ENCODE peak calls at places on chromosomes 3 and 15, in eight cellular contexts. One of them, this sample, is unnamed.
A peak's percentile ranks its signal among the peaks of the same experiment; 100 is the strongest.

GRCh38 chr3:69855436-69856162 is 116.3 kb downstream of the MITF start:
- DNase-seq in brain microvascular endothelial cell: peak; percentile 82
- DNase-seq in ovary: no peak
- DNase-seq in stomach: no peak
- DNase-seq in BJ: no peak
- DNase-seq in left ventricle myocardium inferior: no peak
- DNase-seq in pancreas: no peak
- DNase-seq in psoas muscle: no peak
- DNase-seq in this sample: no peak

GRCh38 chr3:186141776-186142175 is 32.9 kb upstream of the ETV5 start:
- DNase-seq in pancreas: no peak
- DNase-seq in stomach: no peak
- DNase-seq in ovary: no peak
- DNase-seq in left ventricle myocardium inferior: no peak
- DNase-seq in BJ: no peak
- DNase-seq in psoas muscle: no peak
- DNase-seq in brain microvascular endothelial cell: no peak
- DNase-seq in this sample: no peak

GRCh38 chr3:172627057-172627809 is 83.6 kb downstream of the NCEH1 start:
- DNase-seq in pancreas: no peak
- DNase-seq in left ventricle myocardium inferior: no peak
- DNase-seq in BJ: no peak
- DNase-seq in brain microvascular endothelial cell: no peak
- DNase-seq in stomach: no peak
- DNase-seq in psoas muscle: no peak
- DNase-seq in ovary: no peak
- DNase-seq in this sample: no peak

GRCh38 chr3:95333826-95334225 is 1271.0 kb downstream of the NSUN3 start:
- DNase-seq in brain microvascular endothelial cell: peak; percentile 11
- DNase-seq in left ventricle myocardium inferior: no peak
- DNase-seq in BJ: no peak
- DNase-seq in ovary: no peak
- DNase-seq in stomach: no peak
- DNase-seq in pancreas: no peak
- DNase-seq in psoas muscle: no peak
- DNase-seq in this sample: no peak

GRCh38 chr3:39960515-39961403 is 151.3 kb downstream of the MYRIP start:
- DNase-seq in left ventricle myocardium inferior: no peak
- DNase-seq in ovary: no peak
- DNase-seq in psoas muscle: no peak
- DNase-seq in pancreas: no peak
- DNase-seq in BJ: peak; percentile 3
- DNase-seq in stomach: no peak
- DNase-seq in brain microvascular endothelial cell: no peak
- DNase-seq in this sample: no peak

GRCh38 chr3:111325160-111325707 is 216.8 kb upstream of the CD96 start:
- DNase-seq in BJ: no peak
- DNase-seq in left ventricle myocardium inferior: no peak
- DNase-seq in ovary: no peak
- DNase-seq in stomach: no peak
- DNase-seq in brain microvascular endothelial cell: no peak
- DNase-seq in psoas muscle: no peak
- DNase-seq in pancreas: no peak
- DNase-seq in this sample: no peak

GRCh38 chr3:172256101-172256687 is 192.1 kb downstream of the GHSR start:
- DNase-seq in brain microvascular endothelial cell: no peak
- DNase-seq in stomach: no peak
- DNase-seq in ovary: peak; percentile 70
- DNase-seq in left ventricle myocardium inferior: no peak
- DNase-seq in pancreas: peak; percentile 26
- DNase-seq in BJ: no peak
- DNase-seq in psoas muscle: peak; percentile 58
- DNase-seq in this sample: no peak

GRCh38 chr3:27728195-27729087 is 6.3 kb upstream of the EOMES start:
- DNase-seq in pancreas: no peak
- DNase-seq in stomach: no peak
- DNase-seq in left ventricle myocardium inferior: no peak
- DNase-seq in ovary: no peak
- DNase-seq in BJ: no peak
- DNase-seq in psoas muscle: no peak
- DNase-seq in brain microvascular endothelial cell: no peak
- DNase-seq in this sample: no peak

GRCh38 chr3:11120091-11120845 is 34.0 kb upstream of the HRH1 start:
- DNase-seq in brain microvascular endothelial cell: no peak
- DNase-seq in pancreas: no peak
- DNase-seq in BJ: no peak
- DNase-seq in stomach: no peak
- DNase-seq in psoas muscle: no peak
- DNase-seq in left ventricle myocardium inferior: no peak
- DNase-seq in ovary: no peak
- DNase-seq in this sample: no peak

GRCh38 chr3:31921833-31922232 is 59.2 kb downstream of the OSBPL10 start:
- DNase-seq in BJ: no peak
- DNase-seq in psoas muscle: no peak
- DNase-seq in pancreas: no peak
- DNase-seq in ovary: no peak
- DNase-seq in stomach: no peak
- DNase-seq in left ventricle myocardium inferior: no peak
- DNase-seq in brain microvascular endothelial cell: no peak
- DNase-seq in this sample: no peak

GRCh38 chr3:5054098-5054497 is 68.0 kb upstream of the ARL8B start:
- DNase-seq in left ventricle myocardium inferior: no peak
- DNase-seq in brain microvascular endothelial cell: no peak
- DNase-seq in ovary: no peak
- DNase-seq in pancreas: no peak
- DNase-seq in psoas muscle: no peak
- DNase-seq in BJ: no peak
- DNase-seq in stomach: no peak
- DNase-seq in this sample: no peak

GRCh38 chr3:127734754-127735473 is 62.2 kb downstream of the ABTB1 start:
- DNase-seq in psoas muscle: no peak
- DNase-seq in ovary: no peak
- DNase-seq in brain microvascular endothelial cell: peak; percentile 96
- DNase-seq in BJ: peak; percentile 94
- DNase-seq in left ventricle myocardium inferior: no peak
- DNase-seq in stomach: no peak
- DNase-seq in pancreas: no peak
- DNase-seq in this sample: no peak

GRCh38 chr15:49187537-49188245 is 17.6 kb downstream of the GALK2 start:
- DNase-seq in ovary: no peak
- DNase-seq in psoas muscle: no peak
- DNase-seq in pancreas: peak; percentile 23
- DNase-seq in BJ: no peak
- DNase-seq in brain microvascular endothelial cell: peak; percentile 13
- DNase-seq in left ventricle myocardium inferior: no peak
- DNase-seq in stomach: no peak
- DNase-seq in this sample: no peak

GRCh38 chr15:88484781-88485246 is 17.3 kb downstream of the MRPS11 start:
- DNase-seq in brain microvascular endothelial cell: no peak
- DNase-seq in stomach: no peak
- DNase-seq in ovary: no peak
- DNase-seq in left ventricle myocardium inferior: no peak
- DNase-seq in psoas muscle: no peak
- DNase-seq in pancreas: no peak
- DNase-seq in BJ: no peak
- DNase-seq in this sample: no peak

GRCh38 chr3:172356427-172356826 is 91.8 kb downstream of the GHSR start:
- DNase-seq in stomach: no peak
- DNase-seq in brain microvascular endothelial cell: no peak
- DNase-seq in left ventricle myocardium inferior: no peak
- DNase-seq in psoas muscle: no peak
- DNase-seq in ovary: no peak
- DNase-seq in pancreas: no peak
- DNase-seq in BJ: no peak
- DNase-seq in this sample: no peak

GRCh38 chr3:23748398-23749110 is 57.2 kb upstream of the UBE2E1 start:
- DNase-seq in BJ: no peak
- DNase-seq in brain microvascular endothelial cell: peak; percentile 43
- DNase-seq in left ventricle myocardium inferior: no peak
- DNase-seq in pancreas: no peak
- DNase-seq in stomach: no peak
- DNase-seq in psoas muscle: no peak
- DNase-seq in ovary: no peak
- DNase-seq in this sample: no peak

GRCh38 chr3:195154111-195154791 is 116.7 kb downstream of the XXYLT1 start:
- DNase-seq in stomach: no peak
- DNase-seq in pancreas: no peak
- DNase-seq in brain microvascular endothelial cell: peak; percentile 57
- DNase-seq in psoas muscle: no peak
- DNase-seq in BJ: peak; percentile 80
- DNase-seq in ovary: peak; percentile 56
- DNase-seq in left ventricle myocardium inferior: no peak
- DNase-seq in this sample: no peak

GRCh38 chr15:72907733-72908132 is 124.2 kb upstream of the ADPGK start:
- DNase-seq in ovary: peak; percentile 30
- DNase-seq in left ventricle myocardium inferior: peak; percentile 19
- DNase-seq in stomach: no peak
- DNase-seq in psoas muscle: no peak
- DNase-seq in pancreas: no peak
- DNase-seq in BJ: no peak
- DNase-seq in brain microvascular endothelial cell: no peak
- DNase-seq in this sample: no peak

GRCh38 chr3:102532901-102533300 is 98.1 kb downstream of the ZPLD1 start:
- DNase-seq in ovary: no peak
- DNase-seq in psoas muscle: no peak
- DNase-seq in pancreas: no peak
- DNase-seq in brain microvascular endothelial cell: peak; percentile 24
- DNase-seq in stomach: no peak
- DNase-seq in BJ: no peak
- DNase-seq in left ventricle myocardium inferior: no peak
- DNase-seq in this sample: no peak

GRCh38 chr3:150220041-150220440 is 188.1 kb upstream of the TSC22D2 start:
- DNase-seq in brain microvascular endothelial cell: no peak
- DNase-seq in BJ: no peak
- DNase-seq in psoas muscle: no peak
- DNase-seq in stomach: no peak
- DNase-seq in left ventricle myocardium inferior: no peak
- DNase-seq in pancreas: no peak
- DNase-seq in ovary: no peak
- DNase-seq in this sample: no peak

GRCh38 chr15:34754674-34755418 is at the start of gene GJD2:
- DNase-seq in psoas muscle: no peak
- DNase-seq in ovary: no peak
- DNase-seq in stomach: no peak
- DNase-seq in pancreas: peak; percentile 14
- DNase-seq in brain microvascular endothelial cell: no peak
- DNase-seq in BJ: no peak
- DNase-seq in left ventricle myocardium inferior: no peak
- DNase-seq in this sample: no peak

GRCh38 chr15:93719941-93720351 is 511.4 kb upstream of the MCTP2 start:
- DNase-seq in BJ: no peak
- DNase-seq in pancreas: no peak
- DNase-seq in psoas muscle: no peak
- DNase-seq in left ventricle myocardium inferior: no peak
- DNase-seq in brain microvascular endothelial cell: peak; percentile 54
- DNase-seq in stomach: no peak
- DNase-seq in ovary: no peak
- DNase-seq in this sample: no peak

GRCh38 chr3:61808526-61808925 is 247.2 kb downstream of the PTPRG start:
- DNase-seq in brain microvascular endothelial cell: no peak
- DNase-seq in ovary: peak; percentile 72
- DNase-seq in stomach: no peak
- DNase-seq in psoas muscle: no peak
- DNase-seq in BJ: no peak
- DNase-seq in pancreas: peak; percentile 18
- DNase-seq in left ventricle myocardium inferior: peak; percentile 67
- DNase-seq in this sample: no peak

DNA sequence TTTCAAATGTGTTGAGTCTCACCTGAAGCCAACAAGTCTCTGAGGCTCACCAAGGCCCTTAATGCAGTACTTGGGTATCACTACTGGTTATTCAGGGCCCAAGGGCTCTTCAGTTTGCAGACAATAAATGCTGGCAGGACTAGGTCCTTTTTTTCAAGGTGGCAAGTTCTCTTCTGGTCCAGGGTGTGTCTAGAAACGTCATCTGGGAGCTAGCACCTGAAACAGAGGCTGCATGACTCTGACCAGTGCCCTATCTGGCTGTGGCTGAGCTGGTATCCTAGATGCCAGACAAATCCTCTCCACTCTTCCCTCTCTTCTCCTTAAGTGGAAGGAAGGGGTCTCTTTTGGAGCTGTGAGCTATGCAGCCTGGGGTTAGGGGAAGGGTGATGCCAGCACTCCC is 276.8 kb downstream of the PYDC2 start:
- DNase-seq in pancreas: no peak
- DNase-seq in BJ: no peak
- DNase-seq in ovary: no peak
- DNase-seq in stomach: no peak
- DNase-seq in left ventricle myocardium inferior: no peak
- DNase-seq in brain microvascular endothelial cell: no peak
- DNase-seq in psoas muscle: no peak
- DNase-seq in this sample: no peak
- H3K36me3 ChIP-seq in pancreas: no peaks in the 10 kb centered on the region
- H3K36me3 ChIP-seq in BJ: no peaks in the 10 kb centered on the region
- H3K36me3 ChIP-seq in ovary: no peaks in the 10 kb centered on the region
- H3K36me3 ChIP-seq in stomach: no peaks in the 10 kb centered on the region
- H3K36me3 ChIP-seq in left ventricle myocardium inferior: no peaks in the 10 kb centered on the region
- H3K36me3 ChIP-seq in brain microvascular endothelial cell: no peaks in the 10 kb centered on the region
- H3K36me3 ChIP-seq in psoas muscle: no peaks in the 10 kb centered on the region
- H3K36me3 ChIP-seq in this sample: no peaks in the 10 kb centered on the region

GRCh38 chr3:109098245-109098644 is 19.7 kb downstream of the MORC1 start:
- DNase-seq in pancreas: peak; percentile 36
- DNase-seq in left ventricle myocardium inferior: no peak
- DNase-seq in BJ: no peak
- DNase-seq in ovary: no peak
- DNase-seq in stomach: no peak
- DNase-seq in brain microvascular endothelial cell: no peak
- DNase-seq in psoas muscle: no peak
- DNase-seq in this sample: no peak
- TF ChIP-seq CTCF in pancreas: peak; percentile 13
- TF ChIP-seq CTCF in left ventricle myocardium inferior: peak; percentile 19
- TF ChIP-seq CTCF in BJ: no peak
- TF ChIP-seq CTCF in ovary: no peak
- TF ChIP-seq CTCF in stomach: peak; percentile 9
- TF ChIP-seq CTCF in brain microvascular endothelial cell: peak; percentile 35
- TF ChIP-seq CTCF in psoas muscle: no peak
- TF ChIP-seq CTCF in this sample: peak; percentile 47

GRCh38 chr15:70856884-70857546 is 3.1 kb upstream of the LARP6 start:
- DNase-seq in left ventricle myocardium inferior: peak; percentile 62
- DNase-seq in pancreas: peak; percentile 61
- DNase-seq in brain microvascular endothelial cell: peak; percentile 96
- DNase-seq in psoas muscle: peak; percentile 86
- DNase-seq in BJ: peak; percentile 98
- DNase-seq in stomach: peak; percentile 68
- DNase-seq in ovary: peak; percentile 76
- DNase-seq in this sample: no peak
- H3K4me3 ChIP-seq in left ventricle myocardium inferior: peak overlapping the region; percentile 19
- H3K4me3 ChIP-seq in pancreas: no peak overlapping the region
- H3K4me3 ChIP-seq in brain microvascular endothelial cell: no peak overlapping the region
- H3K4me3 ChIP-seq in psoas muscle: no peak overlapping the region
- H3K4me3 ChIP-seq in BJ: no peak overlapping the region
- H3K4me3 ChIP-seq in stomach: no peak overlapping the region
- H3K4me3 ChIP-seq in ovary: no peak overlapping the region
- H3K4me3 ChIP-seq in this sample: no peak overlapping the region

DNA sequence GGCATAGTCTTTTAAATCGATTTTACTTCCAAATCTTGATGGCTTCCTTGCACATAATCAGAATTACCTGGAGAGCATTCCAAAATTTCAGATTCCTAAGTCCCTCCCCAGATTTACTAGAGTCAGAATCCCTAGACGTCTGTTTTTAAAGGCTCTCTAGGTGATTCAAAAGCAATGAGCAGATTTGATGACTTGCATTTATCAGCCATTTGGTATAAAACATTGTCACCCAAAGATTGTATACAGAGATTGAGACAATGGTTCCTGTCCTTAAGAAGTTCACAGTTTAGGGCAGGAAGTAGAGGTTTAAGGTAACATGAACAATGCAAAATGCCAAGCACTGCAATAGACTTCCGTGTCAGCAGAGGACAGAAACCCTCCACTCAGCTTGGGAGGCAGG is 2.6 kb upstream of the PYGO1 start:
- DNase-seq in pancreas: no peak
- DNase-seq in stomach: no peak
- DNase-seq in psoas muscle: no peak
- DNase-seq in BJ: no peak
- DNase-seq in brain microvascular endothelial cell: no peak
- DNase-seq in ovary: no peak
- DNase-seq in left ventricle myocardium inferior: no peak
- DNase-seq in this sample: no peak
- H3K36me3 ChIP-seq in pancreas: no peaks in the 10 kb centered on the region
- H3K36me3 ChIP-seq in stomach: no peaks in the 10 kb centered on the region
- H3K36me3 ChIP-seq in psoas muscle: no peaks in the 10 kb centered on the region
- H3K36me3 ChIP-seq in BJ: no peaks in the 10 kb centered on the region
- H3K36me3 ChIP-seq in brain microvascular endothelial cell: no peaks in the 10 kb centered on the region
- H3K36me3 ChIP-seq in ovary: no peaks in the 10 kb centered on the region
- H3K36me3 ChIP-seq in left ventricle myocardium inferior: no peaks in the 10 kb centered on the region
- H3K36me3 ChIP-seq in this sample: no peaks in the 10 kb centered on the region